ENCODE peak calls at places on chromosomes 2 and 18, in ten cellular contexts. M is right lobe of liver, C is stomach, Y is adrenal gland, U is NB4, G is HCT116, K is breast epithelium, Q is GM12891, I is sigmoid colon, L is body of pancreas. V is an unnamed sample.

GRCh38 chr18:75269140-75269676 is 58.6 kb downstream of the TSHZ1 start:
- DNase-seq in G (no peak), Q (no peak), L (no peak), Y (no peak), I (no peak), K (no peak), U (peak; percentile 14), C (no peak), M (no peak), V (no peak)

GRCh38 chr18:76602169-76602568 is 107.1 kb upstream of the ZNF516 start:
- DNase-seq in K (no peak), M (no peak), C (no peak), Y (no peak), L (no peak), G (no peak), I (no peak), U (no peak), Q (no peak), V (no peak)

GRCh38 chr2:1756456-1756855 is 12.1 kb upstream of the PXDN start:
- DNase-seq in K (no peak), L (no peak), M (no peak), Y (no peak), G (no peak), I (no peak), U (no peak), Q (no peak), C (peak; percentile 24), V (no peak)

GRCh38 chr2:167478196-167478595 is 589.9 kb downstream of the XIRP2 start:
- DNase-seq in L (no peak), M (no peak), Y (no peak), G (no peak), U (no peak), K (no peak), I (no peak), Q (no peak), C (no peak), V (no peak)

GRCh38 chr2:147405651-147406050 is 439.2 kb upstream of the ACVR2A start:
- DNase-seq in U (no peak), K (no peak), L (no peak), Q (no peak), I (no peak), G (no peak), M (no peak), Y (no peak), C (no peak), V (no peak)

GRCh38 chr2:173327421-173327820 is 27.3 kb upstream of the CDCA7 start:
- DNase-seq in U (no peak), Q (no peak), G (no peak), K (no peak), Y (no peak), M (no peak), I (no peak), L (no peak), C (no peak), V (no peak)

GRCh38 chr2:212815453-212815852 is 276.9 kb upstream of the ERBB4 start:
- DNase-seq in I (no peak), Q (no peak), L (no peak), Y (no peak), K (no peak), C (no peak), G (no peak), U (peak; percentile 78), M (no peak), V (no peak)

GRCh38 chr2:9582624-9583023 is 27.0 kb upstream of the ADAM17 start:
- DNase-seq in C (no peak), G (no peak), M (no peak), Q (no peak), U (no peak), L (no peak), I (no peak), Y (no peak), K (no peak), V (no peak)

GRCh38 chr2:3652896-3653625 is 4.9 kb upstream of the ALLC start:
- DNase-seq in G (no peak), M (no peak), Y (no peak), Q (no peak), U (no peak), L (no peak), K (no peak), C (no peak), I (no peak), V (no peak)

GRCh38 chr2:3650140-3650944 is 7.7 kb upstream of the ALLC start:
- DNase-seq in U (no peak), M (no peak), Q (no peak), C (no peak), Y (no peak), G (no peak), I (no peak), K (no peak), L (no peak), V (no peak)

GRCh38 chr2:3649581-3649980 is 8.4 kb upstream of the ALLC start:
- DNase-seq in C (no peak), K (no peak), I (no peak), L (no peak), Q (no peak), U (no peak), M (no peak), G (no peak), Y (no peak), V (no peak)

GRCh38 chr2:3654031-3654430 is 4.0 kb upstream of the ALLC start:
- DNase-seq in Q (no peak), G (no peak), U (no peak), L (no peak), C (no peak), Y (no peak), I (no peak), K (no peak), M (no peak), V (no peak)

DNA sequence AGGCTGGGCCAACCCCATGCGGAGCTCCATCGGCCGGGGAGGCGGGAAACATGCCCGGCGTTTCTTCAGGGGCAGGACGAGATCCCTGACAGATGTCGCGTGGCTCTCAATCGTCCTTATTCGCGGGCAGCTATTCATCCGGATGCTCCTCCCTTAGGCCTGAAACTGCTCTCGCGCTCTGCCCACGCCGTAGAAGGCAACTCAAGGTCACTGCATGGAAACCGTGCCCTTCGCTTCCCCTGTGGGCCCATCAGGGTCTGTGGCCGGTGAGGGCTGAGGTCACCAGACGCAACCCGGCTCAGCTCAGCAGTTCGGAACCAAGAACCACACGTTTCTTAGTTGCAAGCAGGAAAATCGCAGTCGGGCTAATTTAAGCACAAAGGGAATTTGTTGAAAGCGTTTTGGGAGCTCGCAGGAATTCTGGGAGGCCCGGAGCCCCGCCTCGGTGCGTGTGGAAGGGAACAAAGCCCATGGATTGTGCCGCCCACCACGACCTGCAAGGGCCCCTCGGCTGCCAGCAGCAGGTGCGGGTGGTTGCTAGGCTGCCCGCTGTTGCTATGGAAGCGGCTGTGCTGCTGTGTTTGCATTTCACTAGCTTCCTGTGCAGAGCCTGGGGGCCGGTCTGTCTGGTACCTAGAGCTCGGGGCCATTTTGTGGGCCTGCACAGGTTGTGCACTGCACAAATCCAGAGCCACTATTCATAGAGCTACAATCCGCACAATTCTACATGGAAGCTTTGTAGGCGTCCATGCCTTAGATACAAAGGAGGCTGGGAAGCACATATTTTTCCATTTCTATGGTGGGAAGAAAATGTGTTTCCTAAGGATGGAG is 6.1 kb upstream of the ALLC start:
- DNase-seq in C (peak; percentile 62), G (no peak), M (no peak), Q (peak; percentile 95), K (no peak), U (peak; percentile 24), I (no peak), Y (peak; percentile 74), L (peak; percentile 64), V (peak; percentile 19)
- TF ChIP-seq POLR2A in C (no peak), G (no peak), M (no peak), Q (no peak), K (no peak), U (no peak), I (no peak), Y (no peak), L (no peak), V (no peak)

GRCh38 chr2:156341482-156342251 is 9.1 kb upstream of the NR4A2 start:
- DNase-seq in M (peak; percentile 92), K (peak; percentile 85), I (peak; percentile 97), U (peak; percentile 94), G (peak; percentile 86), L (peak; percentile 89), C (peak; percentile 90), Y (peak; percentile 92), Q (peak; percentile 73), V (peak; percentile 95)

GRCh38 chr2:156343096-156343939 is 10.8 kb upstream of the NR4A2 start:
- DNase-seq in Y (no peak), L (no peak), K (no peak), I (no peak), U (no peak), G (no peak), M (no peak), C (no peak), Q (no peak), V (peak; percentile 71)

GRCh38 chr2:156340818-156341481 is 8.4 kb upstream of the NR4A2 start:
- DNase-seq in K (no peak), Y (no peak), G (no peak), M (no peak), Q (no peak), U (peak; percentile 63), I (no peak), L (no peak), C (no peak), V (peak; percentile 82)

GRCh38 chr2:156343940-156344301 is 11.4 kb upstream of the NR4A2 start:
- DNase-seq in G (no peak), Q (no peak), I (no peak), K (no peak), U (no peak), C (no peak), L (no peak), Y (no peak), M (no peak), V (peak; percentile 8)

GRCh38 chr2:156342252-156343095 is 10.0 kb upstream of the NR4A2 start:
- DNase-seq in C (peak; percentile 97), Y (peak; percentile 95), K (peak; percentile 96), U (peak; percentile 93), I (peak; percentile 99), M (peak; percentile 97), L (peak; percentile 96), G (peak; percentile 84), Q (peak; percentile 72), V (peak; percentile 91)
- TF ChIP-seq POLR2A in C (peak; percentile 70), Y (peak; percentile 89), K (peak; percentile 44), U (no peak), I (peak; percentile 51), M (peak; percentile 87), L (peak; percentile 90), G (no peak), Q (peak; percentile 71), V (peak; percentile 76)

GRCh38 chr2:222424281-222424728 is at the start of gene SGPP2:
- DNase-seq in K (no peak), M (no peak), Q (peak; percentile 49), U (no peak), I (no peak), L (peak; percentile 32), C (peak; percentile 73), G (no peak), Y (no peak), V (no peak)

GRCh38 chr2:222426836-222427130 is 2.4 kb downstream of the SGPP2 start:
- DNase-seq in U (no peak), M (no peak), K (no peak), C (no peak), Q (no peak), L (no peak), I (no peak), G (no peak), Y (no peak), V (no peak)

GRCh38 chr2:222430071-222430470 is 5.7 kb downstream of the SGPP2 start:
- DNase-seq in U (no peak), K (no peak), M (no peak), C (no peak), I (no peak), G (no peak), Y (no peak), L (no peak), Q (no peak), V (no peak)

GRCh38 chr2:222424729-222425671 is 657 bp downstream of the SGPP2 start:
- DNase-seq in I (no peak), G (no peak), Q (no peak), C (peak; percentile 46), M (no peak), U (no peak), L (peak; percentile 20), Y (peak; percentile 19), K (no peak), V (no peak)

DNA sequence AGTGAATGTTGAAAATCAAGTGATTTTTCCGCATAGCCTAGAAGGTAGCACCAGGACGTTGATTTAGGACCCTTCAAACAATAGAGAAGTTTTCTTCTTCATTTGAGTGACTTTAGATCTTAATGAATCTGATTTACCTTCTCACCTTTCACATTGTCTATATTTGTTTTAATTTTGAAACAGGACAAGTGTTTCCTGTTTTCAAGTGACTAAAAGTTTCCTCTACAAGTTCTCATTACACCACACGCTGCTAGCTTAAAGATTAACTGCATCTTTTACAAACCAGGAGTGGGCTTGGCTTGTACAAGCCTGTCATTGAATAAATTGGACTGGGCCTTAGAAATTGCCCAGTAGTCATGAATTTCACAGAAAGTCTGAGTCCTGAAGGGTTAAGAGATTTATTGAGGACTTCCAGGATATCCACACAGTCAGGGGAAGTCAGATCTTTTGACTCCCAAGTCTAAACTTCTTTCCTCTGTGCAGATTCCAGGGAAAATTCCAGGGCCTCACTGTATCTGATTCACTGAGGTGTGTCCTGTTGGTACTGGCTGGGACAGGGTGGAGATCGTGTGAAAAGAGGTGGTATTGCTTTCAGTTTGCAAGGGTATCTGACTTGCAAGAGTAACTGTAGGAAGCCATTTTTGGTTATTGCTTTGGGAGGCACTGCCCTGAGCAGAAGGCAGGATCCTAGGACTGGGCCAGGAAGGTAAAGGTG is 3.4 kb downstream of the SGPP2 start:
- DNase-seq in U (no peak), G (no peak), Q (no peak), C (peak; percentile 40), Y (no peak), K (no peak), M (no peak), I (no peak), L (no peak), V (no peak)
- TF ChIP-seq POLR2A in U (no peak), G (no peak), Q (peak; percentile 34), C (no peak), Y (no peak), K (no peak), M (no peak), I (no peak), L (no peak), V (no peak)

DNA sequence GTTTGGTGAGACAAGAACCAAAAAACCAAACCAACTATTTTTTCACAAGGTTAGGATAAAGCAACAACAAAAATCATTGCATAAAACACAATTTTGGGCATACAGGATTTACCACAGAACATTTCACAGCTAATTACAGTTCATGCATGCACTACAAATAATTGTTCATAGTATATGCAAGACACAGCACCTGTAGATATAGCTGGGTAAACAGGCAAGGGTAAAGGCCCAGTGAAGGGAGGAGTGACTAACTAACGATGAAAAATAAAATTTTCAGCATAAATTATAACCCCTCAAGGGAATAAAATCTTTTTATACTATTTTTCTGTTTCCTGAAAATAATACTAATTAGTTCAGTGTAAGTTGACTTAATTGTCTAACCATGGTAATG is 73.3 kb upstream of the CCDC141 start:
- DNase-seq in C (no peak), M (no peak), G (no peak), Y (no peak), U (no peak), L (no peak), K (no peak), Q (no peak), I (no peak), V (no peak)
- TF ChIP-seq POLR2A in C (no peak), M (no peak), G (no peak), Y (no peak), U (no peak), L (no peak), K (no peak), Q (no peak), I (no peak), V (no peak)

V was measured in erythroblast.